ENCODE peak calls at places on chromosomes 7 and 10, in four cellular contexts. B, W, Q and G are unnamed samples.

GRCh38 chr10:113665352-113665751 is 1.5 kb upstream of the NRAP start:
- DNase-seq in B (no peak), W (no peak), Q (no peak), G (no peak)

GRCh38 chr10:125792342-125793063 is 16.9 kb upstream of the MMP21 start:
- DNase-seq in B (no peak), W (no peak), Q (no peak), G (no peak)

GRCh38 chr7:126774077-126774476 is 478.7 kb downstream of the GRM8 start:
- DNase-seq in B (no peak), W (no peak), Q (no peak), G (no peak)

GRCh38 chr10:95493862-95494261 is 67.3 kb downstream of the SORBS1 start:
- DNase-seq in B (no peak), W (no peak), Q (no peak), G (no peak)

GRCh38 chr10:31288961-31289360 is 30.1 kb upstream of the ZEB1 start:
- DNase-seq in B (no peak), W (no peak), Q (no peak), G (no peak)

GRCh38 chr7:25795824-25796235 is 356.2 kb upstream of the NFE2L3 start:
- DNase-seq in B (no peak), W (no peak), Q (no peak), G (no peak)

GRCh38 chr7:155590215-155591023 is 44.1 kb upstream of the CNPY1 start:
- DNase-seq in B (peak; percentile 33), W (peak; percentile 94), Q (no peak), G (peak; percentile 20)

GRCh38 chr7:25849361-25850184 is 302.4 kb upstream of the NFE2L3 start:
- DNase-seq in B (no peak), W (no peak), Q (no peak), G (no peak)

GRCh38 chr7:129781856-129782256 is 170.3 kb downstream of the NRF1 start:
- DNase-seq in B (no peak), W (no peak), Q (peak; percentile 63), G (no peak)

GRCh38 chr7:22725585-22725984 is 1.4 kb upstream of the IL6 start:
- DNase-seq in B (no peak), W (no peak), Q (no peak), G (no peak)

GRCh38 chr10:91590904-91591791 is 41.7 kb downstream of the PPP1R3C start:
- DNase-seq in B (no peak), W (no peak), Q (no peak), G (no peak)

GRCh38 chr7:83339927-83340326 is 177.2 kb upstream of the PCLO start:
- DNase-seq in B (no peak), W (no peak), Q (no peak), G (no peak)

GRCh38 chr7:100119701-100120517 is 475 bp downstream of the CNPY4 start:
- DNase-seq in B (peak; percentile 56), W (peak; percentile 80), Q (no peak), G (peak; percentile 59)

GRCh38 chr10:7797582-7797981 is 9.6 kb downstream of the ATP5F1C start:
- DNase-seq in B (no peak), W (peak; percentile 80), Q (no peak), G (no peak)

GRCh38 chr10:29250066-29250465 is 38.8 kb upstream of the LYZL1 start:
- DNase-seq in B (no peak), W (no peak), Q (no peak), G (no peak)

GRCh38 chr10:12479924-12480323 is 130.6 kb downstream of the CAMK1D start:
- DNase-seq in B (no peak), W (no peak), Q (no peak), G (no peak)

GRCh38 chr7:38284553-38284952 is 11.1 kb upstream of the TARP start:
- DNase-seq in B (no peak), W (no peak), Q (no peak), G (no peak)

GRCh38 chr10:114322344-114322743 is 82.0 kb downstream of the AFAP1L2 start:
- DNase-seq in B (no peak), W (no peak), Q (no peak), G (no peak)